ENCODE peak calls at places on chromosome 18, in five cellular contexts. K is GM12878, L is tibial artery, H is fibroblast of lung, V is A549. R is an unnamed sample. For H3K4me1, the result is how much of the 10 kb centered on the place peaks cover.

GRCh38 chr18:12423820-12424219 is 16.1 kb downstream of the PRELID3A start:
- DNase-seq in K (no peak), V (no peak), H (no peak), L (no peak), R (no peak)

GRCh38 chr18:68083131-68083530 is 566.6 kb upstream of the DSEL start:
- DNase-seq in L (no peak), K (no peak), V (no peak), H (peak), R (no peak)

GRCh38 chr18:9082763-9083510 is 19.6 kb upstream of the NDUFV2 start:
- DNase-seq in V (no peak), L (no peak), H (no peak), K (peak), R (no peak)

GRCh38 chr18:22108674-22109073 is 60.7 kb upstream of the GATA6 start:
- DNase-seq in L (no peak), K (no peak), H (no peak), V (no peak), R (no peak)

GRCh38 chr18:77495982-77496690 is 246.5 kb downstream of the GALR1 start:
- DNase-seq in H (no peak), K (no peak), V (no peak), L (no peak), R (no peak)

GRCh38 chr18:79511271-79511670 is 115.5 kb downstream of the NFATC1 start:
- DNase-seq in V (no peak), K (no peak), L (peak), H (no peak), R (no peak)

GRCh38 chr18:55317322-55317721 is 270.7 kb downstream of the TCF4 start:
- DNase-seq in V (no peak), K (no peak), L (no peak), H (no peak), R (no peak)

GRCh38 chr18:12911025-12911927 is 27.2 kb upstream of the PTPN2 start:
- DNase-seq in K (no peak), H (peak), V (no peak), L (no peak), R (no peak)

GRCh38 chr18:46291149-46291548 is 187.0 kb downstream of the HAUS1 start:
- DNase-seq in H (no peak), L (no peak), V (no peak), K (no peak), R (no peak)

GRCh38 chr18:79522451-79523220 is 126.9 kb downstream of the NFATC1 start:
- DNase-seq in V (no peak), L (peak), H (no peak), K (no peak), R (no peak)

GRCh38 chr18:54616220-54616848 is 25.3 kb downstream of the DYNAP start:
- DNase-seq in L (no peak), H (no peak), V (no peak), K (no peak), R (no peak)

GRCh38 chr18:2089416-2089815 is 481.9 kb downstream of the METTL4 start:
- DNase-seq in K (no peak), L (no peak), V (no peak), H (no peak), R (no peak)

GRCh38 chr18:40338284-40338683 is 1616.8 kb upstream of the PIK3C3 start:
- DNase-seq in H (no peak), V (no peak), K (no peak), L (no peak), R (no peak)

GRCh38 chr18:35284846-35285245 is 5.2 kb downstream of the ZSCAN30 start:
- DNase-seq in V (no peak), K (no peak), H (no peak), L (no peak), R (no peak)

GRCh38 chr18:34117319-34117718 is 107.4 kb downstream of the NOL4 start:
- DNase-seq in L (no peak), K (no peak), V (no peak), H (no peak), R (no peak)

GRCh38 chr18:44986933-44987332 is 306.2 kb downstream of the SETBP1 start:
- DNase-seq in L (no peak), K (no peak), H (no peak), V (no peak), R (no peak)

GRCh38 chr18:50674307-50674706 is 114.4 kb downstream of the MAPK4 start:
- DNase-seq in H (no peak), L (peak), V (no peak), K (no peak), R (no peak)

GRCh38 chr18:9986156-9986930 is 72.5 kb downstream of the VAPA start:
- DNase-seq in K (no peak), H (no peak), V (no peak), L (no peak), R (no peak)

GRCh38 chr18:33746261-33746660 is 168.2 kb downstream of the ASXL3 start:
- DNase-seq in K (no peak), L (no peak), H (no peak), V (no peak), R (no peak)

GRCh38 chr18:28647961-28648360 is 471.0 kb upstream of the CDH2 start:
- DNase-seq in H (no peak), L (no peak), V (no peak), K (no peak), R (no peak)

GRCh38 chr18:63179422-63179821 is 140.1 kb downstream of the BCL2 start:
- DNase-seq in V (no peak), H (no peak), L (no peak), K (no peak), R (no peak)

GRCh38 chr18:57837917-57838548 is 34.9 kb upstream of the ATP8B1 start:
- DNase-seq in V (no peak), L (no peak), H (peak), K (peak), R (no peak)
- H3K4me1 ChIP-seq in V (under half), L (under half), H (under half), K (under half), R (under half)

GRCh38 chr18:4125246-4125938 is 329.7 kb downstream of the DLGAP1 start:
- DNase-seq in V (no peak), L (no peak), K (no peak), H (peak), R (peak)
- H3K4me1 ChIP-seq in V (under half), L (under half), K (under half), H (under half), R (under half)

GRCh38 chr18:3590096-3590655 is 140.2 kb downstream of the TGIF1 start:
- DNase-seq in L (no peak), V (no peak), H (no peak), K (no peak), R (no peak)
- H3K4me1 ChIP-seq in L (under half), V (under half), H (under half), K (under half), R (under half)

GRCh38 chr18:48842259-48843061 is 108.3 kb downstream of the SMAD7 start:
- DNase-seq in K (no peak), V (no peak), H (no peak), L (peak), R (no peak)
- H3K4me1 ChIP-seq in K (under half), V (half or more), H (under half), L (half or more), R (under half)

DNA sequence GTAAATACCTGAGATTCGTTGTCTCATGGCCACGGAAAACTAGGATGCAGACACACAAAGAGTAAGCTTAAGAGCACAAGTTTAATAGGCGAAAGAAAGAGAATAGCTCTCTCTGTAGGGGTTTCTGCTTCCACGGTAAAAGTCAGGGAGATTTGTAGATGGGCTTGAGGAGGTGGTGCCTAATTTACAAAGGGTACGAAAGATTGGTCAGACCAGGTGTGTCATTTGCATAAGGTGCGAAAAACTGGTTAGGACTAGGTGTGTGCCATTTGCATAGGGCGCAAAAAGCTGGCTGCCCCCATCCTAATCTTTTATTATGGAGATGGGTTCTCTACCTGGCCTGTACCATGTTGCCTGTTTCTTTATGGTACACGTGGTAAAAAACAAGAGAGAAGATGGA is 170.5 kb upstream of the DOK6 start:
- DNase-seq in L (no peak), H (no peak), K (no peak), V (no peak), R (no peak)
- H3K4me1 ChIP-seq in L (under half), H (under half), K (under half), V (under half), R (under half)

R was measured in SJCRH30.